ENCODE peak calls at places on chromosomes 13 and 19, in seven cellular contexts. X, R, K, D, C, L and Q are unnamed samples. For H3K4me1, the result is how much of the 10 kb centered on the place peaks cover.

GRCh38 chr19:34468400-34468799 is 13.2 kb upstream of the WTIP start:
- DNase-seq in X (no peak), R (no peak), K (no peak), D (no peak), C (no peak), L (peak), Q (no peak)

GRCh38 chr13:65133094-65133493 is 2097.0 kb downstream of the PCDH9 start:
- DNase-seq in X (no peak), R (peak), K (no peak), D (no peak), C (no peak), L (no peak), Q (no peak)

GRCh38 chr13:109628251-109628699 is 158.1 kb downstream of the IRS2 start:
- DNase-seq in X (no peak), R (no peak), K (peak), D (no peak), C (no peak), L (peak), Q (no peak)

GRCh38 chr13:22915442-22916082 is 265.2 kb upstream of the SGCG start:
- DNase-seq in X (no peak), R (peak), K (peak), D (peak), C (no peak), L (peak), Q (peak)

GRCh38 chr19:34482380-34483250 is 1.1 kb downstream of the WTIP start:
- DNase-seq in X (no peak), R (peak), K (peak), D (no peak), C (peak), L (peak), Q (no peak)

GRCh38 chr13:51494151-51494550 is 41.3 kb upstream of the INTS6 start:
- DNase-seq in X (no peak), R (no peak), K (no peak), D (no peak), C (no peak), L (no peak), Q (no peak)

GRCh38 chr13:91398413-91399188 is at the start of gene GPC5:
- DNase-seq in X (peak), R (peak), K (peak), D (peak), C (no peak), L (peak), Q (peak)

GRCh38 chr19:57786906-57787305 is 17.4 kb downstream of the ZNF586 start:
- DNase-seq in X (no peak), R (no peak), K (no peak), D (no peak), C (no peak), L (no peak), Q (no peak)

GRCh38 chr13:110264685-110265275 is 42.2 kb downstream of the COL4A1 start:
- DNase-seq in X (no peak), R (peak), K (no peak), D (no peak), C (no peak), L (no peak), Q (no peak)

GRCh38 chr13:112079696-112080095 is 12.7 kb downstream of the SOX1 start:
- DNase-seq in X (no peak), R (no peak), K (no peak), D (no peak), C (no peak), L (no peak), Q (no peak)

GRCh38 chr19:11041966-11042627 is 47.2 kb upstream of the LDLR start:
- DNase-seq in X (peak), R (no peak), K (no peak), D (peak), C (no peak), L (no peak), Q (peak)

GRCh38 chr19:55258476-55258827 is 365 bp downstream of the PPP6R1 start:
- DNase-seq in X (no peak), R (peak), K (no peak), D (no peak), C (no peak), L (peak), Q (no peak)

DNA sequence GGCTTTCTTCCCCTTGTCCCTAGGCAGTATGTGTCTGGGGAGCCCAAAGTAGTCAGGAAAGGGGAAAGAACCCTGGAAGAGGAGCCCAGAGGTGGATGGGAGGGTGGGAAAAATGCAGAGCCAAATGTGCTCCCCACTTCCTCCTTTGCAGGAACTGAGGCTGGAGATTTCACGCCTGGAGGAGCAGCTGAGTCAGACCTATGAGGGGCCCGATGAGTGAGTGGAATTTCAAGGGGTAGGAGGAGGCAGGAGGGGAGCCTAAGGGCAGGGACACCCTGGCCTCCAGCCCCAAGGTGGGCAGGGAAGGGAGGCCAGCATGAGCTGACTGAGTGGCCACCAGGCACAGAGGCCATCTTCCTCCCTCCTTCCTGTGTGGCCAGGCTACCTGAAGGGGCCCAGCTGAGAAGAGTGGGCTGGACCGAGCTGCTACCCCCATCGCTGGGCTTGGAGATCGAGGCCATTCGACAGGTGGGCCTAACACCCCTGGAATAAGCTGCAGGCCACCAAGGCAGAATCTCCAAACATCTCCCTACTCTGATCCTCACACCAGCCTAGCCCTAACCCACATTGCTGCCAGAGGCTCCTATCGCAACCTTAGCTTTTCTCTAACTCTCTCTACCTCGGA is 14.3 kb downstream of the PTH2 start:
- DNase-seq in X (no peak), R (no peak), K (no peak), D (no peak), C (peak), L (peak), Q (no peak)
- H3K27ac ChIP-seq in X (no peak), R (no peak), K (no peak), D (no peak), C (no peak), L (no peak), Q (no peak)

DNA sequence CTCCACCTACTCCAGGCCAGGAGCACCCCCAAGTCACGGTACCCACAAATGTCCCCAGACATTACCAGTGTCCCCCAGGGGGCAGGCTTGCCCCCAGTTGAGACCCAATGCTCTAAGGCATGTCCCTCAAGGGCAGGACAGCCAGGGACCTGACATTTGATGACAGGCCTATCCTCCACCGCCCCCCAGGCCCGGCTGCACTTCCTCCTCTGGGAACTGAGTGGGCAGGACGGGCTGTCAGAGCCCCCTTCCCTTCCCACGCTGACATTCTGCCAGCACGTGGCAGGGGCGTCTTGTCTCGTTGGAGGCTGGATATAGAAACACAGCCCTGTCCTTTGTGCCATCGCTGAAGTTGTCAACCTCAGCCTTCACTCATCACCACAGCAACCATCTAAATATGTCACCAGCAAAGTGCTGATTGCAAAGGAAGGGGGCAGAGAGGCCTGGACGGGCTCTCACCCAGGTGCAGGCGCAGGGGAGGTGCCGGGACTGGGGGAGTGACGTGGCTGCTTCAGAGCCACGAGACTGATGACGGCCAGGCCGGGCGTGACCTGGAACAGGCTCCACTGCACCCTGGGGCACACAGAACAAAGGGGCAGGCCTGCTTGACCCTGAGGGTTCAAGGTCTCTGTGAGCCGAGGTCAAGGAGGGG is 38.4 kb downstream of the GNG7 start:
- DNase-seq in X (no peak), R (no peak), K (no peak), D (no peak), C (no peak), L (peak), Q (no peak)
- H3K4me1 ChIP-seq in X (under half), R (under half), K (under half), D (under half), C (under half), L (under half), Q (under half)

GRCh38 chr13:47334173-47334572 is 437.3 kb upstream of the HTR2A start:
- DNase-seq in X (no peak), R (no peak), K (no peak), D (no peak), C (no peak), L (peak), Q (no peak)

GRCh38 chr13:47332149-47332548 is 435.3 kb upstream of the HTR2A start:
- DNase-seq in X (no peak), R (no peak), K (no peak), D (no peak), C (no peak), L (no peak), Q (no peak)

GRCh38 chr13:47337781-47338507 is 441.1 kb upstream of the HTR2A start:
- DNase-seq in X (no peak), R (peak), K (no peak), D (no peak), C (no peak), L (no peak), Q (no peak)
- TF ChIP-seq CTCF in X (no peak), R (no peak), K (no peak), D (no peak), C (no peak), L (no peak), Q (no peak)

GRCh38 chr19:18450021-18450933 is 12.3 kb upstream of the ISYNA1 start:
- DNase-seq in X (no peak), R (no peak), K (no peak), D (no peak), C (no peak), L (no peak), Q (no peak)
- H3K27ac ChIP-seq in X (no peak), R (no peak), K (no peak), D (no peak), C (no peak), L (no peak), Q (no peak)

GRCh38 chr13:67775359-67775758 is 545.2 kb upstream of the PCDH9 start:
- DNase-seq in X (no peak), R (no peak), K (no peak), D (no peak), C (no peak), L (no peak), Q (no peak)

GRCh38 chr13:67769987-67770341 is 539.8 kb upstream of the PCDH9 start:
- DNase-seq in X (no peak), R (no peak), K (no peak), D (no peak), C (no peak), L (peak), Q (no peak)

GRCh38 chr13:67776171-67776570 is 546.0 kb upstream of the PCDH9 start:
- DNase-seq in X (no peak), R (no peak), K (no peak), D (no peak), C (no peak), L (no peak), Q (no peak)

GRCh38 chr13:67771106-67771505 is 541.0 kb upstream of the PCDH9 start:
- DNase-seq in X (no peak), R (no peak), K (no peak), D (no peak), C (no peak), L (no peak), Q (no peak)

DNA sequence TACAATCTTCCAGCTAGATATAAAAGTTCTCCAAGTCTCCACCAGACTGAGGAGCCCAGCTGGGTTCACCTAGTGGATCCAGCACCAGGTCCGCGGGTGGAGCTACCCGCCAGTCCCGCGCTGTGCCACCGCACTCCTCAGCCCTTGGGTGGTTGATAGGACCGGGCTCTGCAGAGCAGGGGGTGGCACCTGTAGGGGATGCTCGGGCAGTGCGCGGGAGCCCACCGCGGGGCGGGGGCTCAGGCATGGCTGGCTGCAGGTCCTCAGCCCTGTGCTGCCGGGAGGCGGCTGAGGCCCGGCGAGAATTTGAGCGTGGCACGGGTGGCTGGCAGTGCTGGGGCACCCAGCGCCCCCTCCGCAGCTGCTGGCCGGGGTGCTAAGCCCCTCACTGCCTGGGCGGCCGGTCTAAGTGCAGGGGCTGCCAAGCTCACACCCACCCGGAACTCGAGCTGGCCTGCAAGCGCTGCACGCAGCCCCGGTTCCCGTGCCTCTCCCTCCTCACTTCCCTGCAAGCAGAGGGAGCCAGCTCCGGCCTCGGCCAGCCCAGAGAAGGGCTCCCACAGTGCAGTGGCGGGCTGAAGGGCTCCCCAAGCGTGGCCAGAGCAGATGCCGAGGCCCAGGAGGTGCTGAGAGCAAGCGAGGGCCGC is 542.8 kb upstream of the PCDH9 start:
- DNase-seq in X (no peak), R (no peak), K (no peak), D (no peak), C (no peak), L (no peak), Q (no peak)
- H3K4me1 ChIP-seq in X (under half), R (under half), K (under half), D (under half), C (under half), L (under half), Q (under half)

GRCh38 chr13:93981578-93981977 is 497.9 kb downstream of the DCT start:
- DNase-seq in X (no peak), R (no peak), K (no peak), D (no peak), C (no peak), L (no peak), Q (no peak)
- TF ChIP-seq CTCF in X (no peak), R (no peak), K (no peak), D (no peak), C (no peak), L (no peak), Q (no peak)